ENCODE peak calls at places on chromosomes 6 and 20, in five cellular contexts. G, X, I, T and J are unnamed samples.

GRCh38 chr20:46004813-46005505 is 3.7 kb upstream of the MMP9 start:
- DNase-seq in I (peak), G (no peak), T (peak), X (peak), J (peak)

GRCh38 chr6:42448906-42449659 is 2.6 kb downstream of the TRERF1 start:
- DNase-seq in X (no peak), G (no peak), T (no peak), I (peak), J (peak)

GRCh38 chr6:75612434-75612833 is 10.8 kb downstream of the SENP6 start:
- DNase-seq in I (no peak), T (no peak), G (no peak), X (no peak), J (no peak)

GRCh38 chr6:137160763-137161162 is 12.7 kb downstream of the IL22RA2 start:
- DNase-seq in T (no peak), I (peak), G (no peak), X (no peak), J (peak)

GRCh38 chr20:31967830-31968249 is at the start of gene XKR7:
- DNase-seq in I (no peak), X (no peak), G (no peak), T (no peak), J (no peak)

GRCh38 chr20:51266353-51266752 is 243.4 kb upstream of the KCNG1 start:
- DNase-seq in I (no peak), X (no peak), T (no peak), G (no peak), J (no peak)

GRCh38 chr6:154383273-154383672 is 26.7 kb upstream of the IPCEF1 start:
- DNase-seq in I (no peak), T (no peak), G (no peak), X (no peak), J (no peak)

GRCh38 chr6:13272131-13273046 is 55.9 kb downstream of the TBC1D7 start:
- DNase-seq in G (peak), I (no peak), T (no peak), X (peak), J (no peak)

GRCh38 chr20:54149765-54150264 is 24.0 kb downstream of the CYP24A1 start:
- DNase-seq in I (no peak), X (no peak), T (no peak), G (no peak), J (no peak)

GRCh38 chr20:6838181-6838826 is 70.8 kb downstream of the BMP2 start:
- DNase-seq in I (peak), G (peak), T (no peak), X (no peak), J (peak)

GRCh38 chr6:14125346-14125745 is 7.8 kb downstream of the CD83 start:
- DNase-seq in I (no peak), T (no peak), X (no peak), G (no peak), J (no peak)

GRCh38 chr6:157148391-157149323 is 174.7 kb downstream of the TMEM242 start:
- DNase-seq in T (peak), I (peak), G (no peak), X (no peak), J (peak)

GRCh38 chr6:163922562-163922961 is 508.0 kb downstream of the QKI start:
- DNase-seq in X (no peak), T (no peak), I (no peak), G (no peak), J (no peak)

GRCh38 chr6:161561938-161562337 is 288.1 kb upstream of the AGPAT4 start:
- DNase-seq in X (no peak), G (no peak), T (no peak), I (no peak), J (no peak)

GRCh38 chr20:4158466-4159050 is 143.2 kb upstream of the RNF24 start:
- DNase-seq in T (no peak), G (no peak), I (peak), X (no peak), J (peak)

GRCh38 chr6:169230322-169230665 is 23.4 kb downstream of the THBS2 start:
- DNase-seq in X (no peak), I (no peak), G (no peak), T (no peak), J (peak)

GRCh38 chr6:11166948-11167347 is 55.4 kb upstream of the ERVFRD-1 start:
- DNase-seq in X (no peak), I (no peak), T (no peak), G (no peak), J (no peak)

GRCh38 chr6:164079275-164079600 is 664.7 kb downstream of the QKI start:
- DNase-seq in I (no peak), X (no peak), T (no peak), G (no peak), J (no peak)

DNA sequence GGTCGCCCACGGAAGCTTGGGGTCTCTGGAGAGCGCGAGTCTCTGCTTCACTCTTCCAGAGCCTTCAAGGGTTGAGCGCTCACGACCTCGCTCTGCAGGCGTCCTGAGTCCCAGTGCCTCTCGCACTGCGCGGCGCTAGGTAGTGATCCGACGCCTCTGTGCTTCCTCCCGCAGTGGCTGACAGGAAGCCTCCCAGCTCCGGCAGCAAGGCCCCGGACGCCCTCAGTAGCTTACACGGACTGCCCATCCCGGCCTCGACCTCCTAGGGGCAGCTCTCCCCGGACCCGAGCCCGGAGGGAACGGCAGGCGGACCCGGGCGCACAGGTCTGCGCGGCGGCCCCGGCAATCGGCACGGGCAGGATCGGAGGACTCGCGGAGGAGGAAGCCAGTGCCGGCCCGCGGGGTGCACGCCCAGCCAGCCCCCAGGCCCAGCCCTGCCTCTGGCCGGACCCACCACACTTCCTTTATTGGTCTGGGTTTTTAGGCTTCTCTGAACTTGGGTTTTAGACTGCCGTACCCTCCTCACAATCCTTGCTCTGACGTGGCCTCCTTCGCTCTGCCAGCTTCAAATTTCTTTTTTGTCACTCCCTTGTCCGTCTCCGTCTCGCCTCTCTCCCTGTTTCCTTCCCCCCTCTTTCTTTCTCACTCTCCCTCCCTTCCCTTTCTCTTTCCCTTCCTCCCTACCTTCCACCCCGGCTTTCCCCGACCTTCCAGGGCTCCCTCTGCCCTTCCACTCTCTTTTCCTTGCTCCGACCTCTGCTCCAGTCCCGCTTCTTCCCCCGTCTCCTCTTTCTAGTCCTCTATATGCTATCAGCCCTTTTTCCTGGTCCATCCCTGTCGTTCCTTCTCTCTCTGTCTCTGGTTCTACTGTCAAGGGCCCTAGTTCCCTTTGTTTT is 9.1 kb downstream of the PAX1 start:
- DNase-seq in G (no peak), X (no peak), I (no peak), T (no peak), J (no peak)
- H3K4me3 ChIP-seq in G (no peak), X (no peak), I (no peak), T (no peak), J (no peak)

GRCh38 chr6:6695711-6696048 is 107.2 kb downstream of the LY86 start:
- DNase-seq in T (no peak), X (no peak), G (no peak), I (no peak), J (no peak)

GRCh38 chr6:6694825-6695710 is 106.5 kb downstream of the LY86 start:
- DNase-seq in I (no peak), G (no peak), T (peak), X (peak), J (peak)

GRCh38 chr6:6697620-6698019 is 109.1 kb downstream of the LY86 start:
- DNase-seq in X (no peak), I (no peak), T (no peak), G (no peak), J (peak)

GRCh38 chr6:6696867-6697531 is 108.5 kb downstream of the LY86 start:
- DNase-seq in X (peak), I (peak), G (peak), T (no peak), J (peak)

GRCh38 chr6:6694368-6694780 is 105.9 kb downstream of the LY86 start:
- DNase-seq in G (no peak), T (no peak), I (no peak), X (peak), J (peak)
- TF ChIP-seq CTCF in G (peak), T (no peak), I (no peak), X (no peak), J (peak)

DNA sequence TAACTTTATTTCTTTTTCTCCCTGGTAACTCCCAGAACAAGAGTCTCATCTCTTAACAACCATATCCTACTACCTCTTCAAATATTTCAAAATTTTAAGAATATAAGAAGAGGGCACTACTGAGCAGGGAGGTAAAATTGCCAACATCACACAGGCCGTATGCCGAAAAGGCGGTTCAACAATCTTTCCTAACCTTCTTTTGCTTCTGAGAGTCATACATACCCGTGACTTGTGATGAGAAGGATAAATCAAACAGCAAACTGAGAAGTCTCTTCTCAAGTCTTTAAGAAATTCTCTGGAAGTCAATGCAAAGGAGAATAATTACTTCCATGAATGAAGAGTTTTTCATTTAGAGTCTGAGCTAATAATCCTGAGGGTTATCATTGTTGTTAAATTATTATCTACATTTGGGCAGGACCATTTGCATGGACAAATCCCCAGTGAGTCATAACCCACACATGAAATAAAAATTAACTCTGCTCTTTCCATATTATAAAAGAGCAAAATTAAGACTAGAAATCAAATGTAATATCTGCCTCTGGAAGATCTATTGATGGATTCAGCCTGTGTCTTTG is 22.4 kb upstream of the ILRUN start:
- DNase-seq in X (no peak), T (no peak), G (no peak), I (no peak), J (peak)
- H3K4me3 ChIP-seq in X (no peak), T (no peak), G (no peak), I (no peak), J (no peak)

DNA sequence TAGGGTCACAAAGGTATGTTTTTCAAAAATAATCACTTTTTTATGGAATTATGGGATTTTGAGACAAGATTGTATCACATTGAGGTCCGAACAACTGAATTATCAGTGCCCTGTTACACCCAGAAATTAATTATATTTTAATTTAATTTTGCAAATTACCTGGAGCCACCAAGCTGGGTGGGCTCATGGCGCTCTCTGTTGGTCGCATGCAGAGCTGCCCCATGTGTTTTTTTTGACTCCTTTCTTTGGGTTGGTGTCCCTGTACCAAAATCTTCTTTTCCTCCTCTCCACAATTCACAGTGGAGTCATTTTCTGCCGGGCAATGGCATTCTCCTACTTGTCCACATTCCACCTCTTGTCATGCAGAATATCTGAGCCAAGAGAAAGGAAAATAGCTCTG is 38.9 kb upstream of the FRMD1 start:
- DNase-seq in I (no peak), X (no peak), T (no peak), G (no peak), J (no peak)
- TF ChIP-seq CTCF in I (peak), X (no peak), T (peak), G (no peak), J (peak)

GRCh38 chr6:16836186-16836981 is 75.1 kb upstream of the ATXN1 start:
- DNase-seq in G (peak), T (no peak), I (no peak), X (no peak), J (no peak)
- H3K4me3 ChIP-seq in G (peak), T (no peak), I (no peak), X (no peak), J (no peak)

GRCh38 chr6:786946-787763 is 94.2 kb upstream of the EXOC2 start:
- DNase-seq in T (no peak), G (no peak), X (no peak), I (peak), J (no peak)
- TF ChIP-seq CTCF in T (peak), G (peak), X (peak), I (peak), J (peak)

GRCh38 chr20:41426976-41427375 is 60.4 kb upstream of the EMILIN3 start:
- DNase-seq in G (no peak), T (no peak), I (no peak), X (no peak), J (no peak)

GRCh38 chr20:41424025-41424424 is 57.4 kb upstream of the EMILIN3 start:
- DNase-seq in I (no peak), X (no peak), T (no peak), G (no peak), J (no peak)

GRCh38 chr20:41424546-41424945 is 57.9 kb upstream of the EMILIN3 start:
- DNase-seq in I (no peak), X (no peak), T (no peak), G (no peak), J (no peak)

GRCh38 chr20:41426361-41426900 is 59.8 kb upstream of the EMILIN3 start:
- DNase-seq in G (no peak), X (no peak), T (no peak), I (no peak), J (no peak)

DNA sequence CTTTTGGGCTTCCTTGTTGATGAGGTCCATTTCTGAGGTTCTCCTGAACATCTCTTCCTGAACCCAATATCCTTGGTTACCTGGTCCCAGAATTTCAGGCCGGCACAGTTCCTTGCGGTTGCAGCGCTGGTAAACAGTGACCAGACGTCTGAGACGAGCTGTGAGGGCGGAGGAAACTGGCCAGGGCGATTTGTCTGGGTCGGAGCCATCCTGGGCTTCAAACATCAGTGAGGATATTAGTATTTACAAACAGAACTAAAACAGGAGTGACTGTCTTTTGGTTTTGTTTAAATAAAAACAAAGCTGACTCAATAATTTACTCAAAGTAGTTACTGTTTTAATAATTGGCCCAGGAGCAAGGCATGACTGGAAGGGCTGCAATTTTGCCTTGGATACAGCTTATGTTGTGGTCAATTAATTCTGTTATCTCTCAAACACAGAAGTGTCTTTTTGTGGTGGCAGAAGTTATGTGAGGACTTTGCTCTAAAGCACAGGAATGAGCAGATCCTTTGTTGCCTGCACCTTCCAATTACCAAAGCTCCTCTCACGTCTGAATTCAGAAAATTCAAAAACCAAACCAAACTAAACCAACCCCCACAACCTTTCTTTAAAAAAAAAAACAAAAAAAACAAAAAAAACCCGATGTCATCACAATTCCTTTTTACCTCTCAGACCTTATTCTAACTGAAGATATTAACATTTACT is 58.7 kb upstream of the EMILIN3 start:
- DNase-seq in X (no peak), T (peak), G (no peak), I (no peak), J (no peak)
- H3K4me3 ChIP-seq in X (no peak), T (no peak), G (no peak), I (no peak), J (no peak)

GRCh38 chr6:116624036-116624805 is 7.9 kb downstream of the RSPH4A start:
- DNase-seq in T (no peak), X (no peak), G (no peak), I (peak), J (peak)
- TF ChIP-seq CTCF in T (no peak), X (no peak), G (no peak), I (no peak), J (no peak)

DNA sequence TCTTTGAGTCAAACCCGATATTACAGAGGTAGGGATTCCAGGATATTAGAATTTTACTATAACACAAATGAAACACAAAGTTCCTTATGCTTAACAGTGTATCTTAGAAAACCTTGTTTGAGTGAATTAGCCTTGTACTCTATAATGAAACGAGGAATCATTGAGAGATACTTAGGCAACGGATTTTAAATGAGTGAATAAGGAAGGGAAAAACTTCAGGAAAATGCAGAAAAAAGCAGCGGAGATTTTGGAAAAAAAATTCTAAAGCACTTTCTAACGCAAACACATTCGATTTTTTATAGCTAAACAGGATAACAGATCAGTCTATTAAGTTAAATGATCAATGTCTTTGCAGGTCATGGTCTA is 137.3 kb downstream of the HFE start:
- DNase-seq in G (no peak), T (no peak), X (no peak), I (no peak), J (no peak)
- H3K4me3 ChIP-seq in G (peak), T (peak), X (peak), I (peak), J (peak)

GRCh38 chr20:38113401-38114325 is 51.4 kb downstream of the TGM2 start:
- DNase-seq in I (peak), G (no peak), X (no peak), T (peak), J (peak)
- TF ChIP-seq CTCF in I (peak), G (peak), X (peak), T (peak), J (no peak)